ENCODE peak calls at places on chromosomes 11 and 22, in five cellular contexts. H, R, L, I and W are unnamed samples.
A peak's percentile ranks its signal among the peaks of the same experiment; 100 is the strongest.

GRCh38 chr11:134519390-134519750 is 107.3 kb upstream of the B3GAT1 start:
- DNase-seq in H (no peak), I (no peak), L (no peak), R (no peak), W (no peak)

GRCh38 chr22:17782621-17783020 is 8.4 kb upstream of the BID start:
- DNase-seq in L (no peak), I (no peak), H (no peak), R (no peak), W (no peak)

GRCh38 chr11:43359432-43359818 is 705 bp downstream of the TTC17 start:
- DNase-seq in R (no peak), L (no peak), H (no peak), I (no peak), W (peak; percentile 38)

GRCh38 chr22:49966041-49966715 is 5.6 kb downstream of the PIM3 start:
- DNase-seq in I (peak; percentile 17), R (peak; percentile 18), H (no peak), L (peak; percentile 31), W (no peak)

GRCh38 chr11:68843052-68843561 is 1.4 kb upstream of the CPT1A start:
- DNase-seq in H (no peak), R (no peak), I (no peak), L (no peak), W (peak; percentile 66)

GRCh38 chr22:19705181-19705934 is 8.9 kb upstream of the SEPTIN5 start:
- DNase-seq in R (peak; percentile 8), H (no peak), I (no peak), L (no peak), W (no peak)

GRCh38 chr11:115385211-115385610 is 119.0 kb downstream of the CADM1 start:
- DNase-seq in R (no peak), I (no peak), L (no peak), H (no peak), W (no peak)

GRCh38 chr11:2776351-2777061 is 76.7 kb upstream of the KCNQ1OT1 start:
- DNase-seq in L (peak; percentile 26), H (no peak), R (peak; percentile 17), I (peak; percentile 11), W (no peak)

GRCh38 chr22:32728291-32728690 is 73.2 kb upstream of the TIMP3 start:
- DNase-seq in R (no peak), L (no peak), I (no peak), H (no peak), W (no peak)

GRCh38 chr11:118956094-118956846 is at the start of gene UPK2:
- DNase-seq in H (peak; percentile 91), L (peak; percentile 88), R (peak; percentile 84), I (peak; percentile 88), W (peak; percentile 92)

GRCh38 chr11:73236879-73237278 is 18.8 kb downstream of the P2RY2 start:
- DNase-seq in L (peak; percentile 77), H (peak; percentile 62), I (peak; percentile 71), R (no peak), W (peak; percentile 58)

GRCh38 chr11:33005175-33005574 is 10.5 kb upstream of the DEPDC7 start:
- DNase-seq in L (no peak), I (no peak), H (no peak), R (no peak), W (no peak)

GRCh38 chr11:131408011-131408640 is 37.7 kb downstream of the NTM start:
- DNase-seq in R (peak; percentile 35), H (no peak), I (no peak), L (peak; percentile 35), W (peak; percentile 27)

GRCh38 chr22:48340727-48341709 is 1486.7 kb downstream of the BRD1 start:
- DNase-seq in R (no peak), I (no peak), H (no peak), L (no peak), W (no peak)

GRCh38 chr11:1561955-1562354 is 10.1 kb downstream of the DUSP8 start:
- DNase-seq in R (no peak), L (no peak), I (no peak), H (no peak), W (no peak)

GRCh38 chr22:32850591-32851517 is 49.3 kb downstream of the TIMP3 start:
- DNase-seq in H (no peak), L (peak; percentile 67), I (peak; percentile 82), R (peak; percentile 95), W (no peak)

GRCh38 chr11:60916669-60917206 is 2.8 kb downstream of the TMEM109 start:
- DNase-seq in I (no peak), H (no peak), L (no peak), R (no peak), W (no peak)

GRCh38 chr22:20324139-20324516 is 4.3 kb upstream of the DGCR6L start:
- DNase-seq in L (no peak), I (no peak), R (no peak), H (no peak), W (no peak)

GRCh38 chr11:47631473-47631872 is 10.9 kb downstream of the MTCH2 start:
- DNase-seq in R (no peak), L (no peak), H (no peak), I (no peak), W (peak; percentile 37)

GRCh38 chr11:31240340-31240904 is 129.1 kb downstream of the DCDC1 start:
- DNase-seq in R (no peak), L (no peak), H (peak; percentile 27), I (no peak), W (peak; percentile 72)

GRCh38 chr11:130383363-130384168 is 44.8 kb downstream of the ADAMTS8 start:
- DNase-seq in I (peak; percentile 46), H (no peak), L (no peak), R (no peak), W (peak; percentile 41)

GRCh38 chr11:125091247-125091876 is 20.1 kb downstream of the TMEM218 start:
- DNase-seq in H (peak; percentile 75), R (no peak), L (no peak), I (no peak), W (peak; percentile 81)

GRCh38 chr22:46439111-46439510 is 98.3 kb downstream of the CELSR1 start:
- DNase-seq in R (no peak), L (peak; percentile 21), H (no peak), I (no peak), W (no peak)

GRCh38 chr11:298406-299065 is 790 bp downstream of the IFITM5 start:
- DNase-seq in L (no peak), R (peak; percentile 20), H (no peak), I (peak; percentile 17), W (no peak)

GRCh38 chr22:49913026-49913425 is 5.2 kb downstream of the ALG12 start:
- DNase-seq in H (no peak), L (no peak), I (no peak), R (no peak), W (no peak)

DNA sequence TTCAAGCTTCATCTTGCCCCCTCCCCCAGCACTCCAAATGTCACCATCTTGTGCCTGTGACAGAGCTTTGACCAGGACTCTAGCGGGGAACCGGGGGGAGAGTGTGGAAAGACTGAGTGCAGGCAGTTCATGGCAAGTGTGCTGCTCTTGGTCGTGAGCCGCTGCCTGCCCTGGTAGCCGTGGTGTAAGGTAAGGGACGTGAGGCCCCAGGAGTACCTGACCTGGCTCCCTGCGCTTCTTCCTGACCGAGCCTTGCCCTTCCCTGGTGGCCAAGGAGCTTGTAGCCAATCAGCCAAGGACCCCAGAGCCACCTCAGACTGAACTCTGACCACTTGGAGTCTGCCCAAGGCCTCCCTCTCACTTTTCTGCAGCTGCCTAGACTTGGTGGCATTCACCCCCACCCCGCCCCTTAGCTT is 1.3 kb downstream of the DGKZ start:
- DNase-seq in I (no peak), R (no peak), H (no peak), L (peak; percentile 51), W (no peak)
- H3K4me1 ChIP-seq in I (peaks cover 33% of the 10 kb centered on the region), R (peaks cover 16% of the 10 kb centered on the region), H (peaks cover 32% of the 10 kb centered on the region), L (peaks cover 44% of the 10 kb centered on the region), W (peaks cover 26% of the 10 kb centered on the region)

GRCh38 chr22:27796829-27797792 is 4.4 kb downstream of the MN1 start:
- DNase-seq in L (no peak), I (no peak), R (no peak), H (no peak), W (no peak)
- H3K4me3 ChIP-seq in L (peak overlapping the region; percentile 93), I (peak overlapping the region; percentile 95), R (peak overlapping the region; percentile 75), H (no peak overlapping the region), W (peak overlapping the region; percentile 77)

GRCh38 chr11:106327134-106327533 is 249.7 kb downstream of the AASDHPPT start:
- DNase-seq in I (no peak), H (no peak), L (no peak), R (no peak), W (no peak)

GRCh38 chr11:106326087-106326486 is 248.6 kb downstream of the AASDHPPT start:
- DNase-seq in H (no peak), L (no peak), I (no peak), R (no peak), W (no peak)

GRCh38 chr11:106333678-106334077 is 256.2 kb downstream of the AASDHPPT start:
- DNase-seq in L (no peak), R (no peak), I (no peak), H (no peak), W (no peak)

GRCh38 chr11:106331163-106331562 is 253.7 kb downstream of the AASDHPPT start:
- DNase-seq in L (no peak), R (no peak), H (no peak), I (no peak), W (no peak)

GRCh38 chr11:106329273-106330018 is 252.0 kb downstream of the AASDHPPT start:
- DNase-seq in H (no peak), I (no peak), R (no peak), L (no peak), W (no peak)
- TF ChIP-seq CTCF in H (no peak), I (no peak), R (no peak), L (no peak), W (peak; percentile 4)

DNA sequence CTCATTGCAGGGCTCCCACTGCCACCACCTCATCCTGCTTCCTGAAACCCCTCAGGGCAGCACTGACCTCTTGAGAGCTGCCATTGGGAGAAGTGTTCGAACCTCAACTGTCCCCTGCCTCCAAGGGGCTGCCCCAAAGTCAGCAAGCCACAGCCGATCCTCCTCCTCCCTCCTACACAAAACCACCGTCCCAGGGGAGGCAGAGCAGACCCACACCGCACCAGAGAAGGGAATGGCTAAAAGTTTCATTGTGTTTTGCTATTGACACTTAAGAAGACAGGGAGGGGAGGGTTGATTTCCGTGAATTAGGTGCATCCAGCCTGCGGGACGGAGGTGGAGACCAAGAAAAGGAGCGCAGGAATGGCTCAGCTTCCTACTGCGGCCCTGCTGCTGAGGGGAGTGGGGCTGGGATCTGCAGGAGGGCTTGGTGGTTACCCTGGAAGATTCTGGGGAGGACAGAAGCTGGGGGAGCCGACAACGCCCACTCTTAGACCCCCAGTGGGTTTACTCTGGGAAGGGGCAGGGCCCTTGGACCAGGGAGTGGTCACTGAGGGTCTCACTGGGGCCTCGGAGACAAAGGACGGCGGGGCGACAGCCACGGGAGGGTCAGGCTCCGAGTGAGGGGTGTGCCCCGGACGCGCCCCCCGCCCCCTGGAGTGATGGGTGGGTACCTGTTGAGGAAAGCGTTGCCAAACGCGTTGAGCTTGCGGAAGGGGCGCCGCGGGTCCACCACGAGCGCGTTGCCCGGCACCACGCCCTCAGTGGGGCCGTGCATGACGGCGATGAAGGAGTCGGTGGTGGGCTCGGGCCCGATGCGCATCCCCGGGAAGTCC is 815 bp downstream of the EHD1 start:
- DNase-seq in I (peak; percentile 19), H (peak; percentile 48), L (no peak), R (no peak), W (no peak)
- H3K4me1 ChIP-seq in I (peaks cover 52% of the 10 kb centered on the region), H (peaks cover 26% of the 10 kb centered on the region), L (peaks cover 28% of the 10 kb centered on the region), R (peaks cover 46% of the 10 kb centered on the region), W (peaks cover 36% of the 10 kb centered on the region)

GRCh38 chr11:65871811-65872548 is 620 bp downstream of the EFEMP2 start:
- DNase-seq in R (no peak), L (no peak), I (no peak), H (no peak), W (peak; percentile 47)
- H3K4me3 ChIP-seq in R (peak overlapping the region; percentile 66), L (peak overlapping the region; percentile 70), I (peak overlapping the region; percentile 75), H (no peak overlapping the region), W (peak overlapping the region; percentile 95)